ENCODE peak calls at places on chromosomes 5 and 9, in four cellular contexts. X is prostate gland, U is GM23338, E is HCT116. C is an unnamed sample.

GRCh38 chr5:113090336-113091106 is 113.9 kb downstream of the DCP2 start:
- DNase-seq in U (peak; percentile 18), E (no peak), X (peak; percentile 42), C (no peak)

GRCh38 chr5:170629566-170630175 is 125.9 kb downstream of the KCNIP1 start:
- DNase-seq in U (no peak), E (no peak), X (no peak), C (no peak)

GRCh38 chr9:75892168-75892901 is 1.9 kb downstream of the PCSK5 start:
- DNase-seq in E (no peak), U (peak; percentile 68), X (peak; percentile 14), C (no peak)

GRCh38 chr9:134809296-134809695 is 71.3 kb upstream of the FCN2 start:
- DNase-seq in U (no peak), X (no peak), E (no peak), C (no peak)

GRCh38 chr5:107215581-107215980 is 455.2 kb downstream of the EFNA5 start:
- DNase-seq in X (no peak), U (no peak), E (no peak), C (no peak)

GRCh38 chr9:119868694-119869093 is 499.5 kb upstream of the BRINP1 start:
- DNase-seq in U (no peak), X (peak; percentile 94), E (no peak), C (no peak)

GRCh38 chr9:108512426-108513173 is 343.2 kb downstream of the ACTL7B start:
- DNase-seq in X (no peak), E (no peak), U (peak; percentile 52), C (no peak)

GRCh38 chr5:169695919-169696490 is 58.9 kb downstream of the DOCK2 start:
- DNase-seq in E (peak; percentile 22), X (no peak), U (no peak), C (no peak)

GRCh38 chr9:136377351-136378170 is 4.1 kb upstream of the CARD9 start:
- DNase-seq in X (no peak), E (no peak), U (no peak), C (no peak)

GRCh38 chr5:134153657-134154056 is 23.1 kb downstream of the SKP1 start:
- DNase-seq in X (no peak), E (no peak), U (no peak), C (no peak)

GRCh38 chr5:53127107-53127506 is 17.6 kb upstream of the MOCS2 start:
- DNase-seq in U (no peak), E (no peak), X (no peak), C (no peak)

GRCh38 chr5:607541-608285 is 4.4 kb upstream of the CEP72 start:
- DNase-seq in U (no peak), E (no peak), X (no peak), C (no peak)

GRCh38 chr9:96858670-96859069 is 4.4 kb upstream of the ZNF782 start:
- DNase-seq in E (no peak), U (no peak), X (no peak), C (no peak)

GRCh38 chr5:111453747-111454146 is 58.6 kb downstream of the STARD4 start:
- DNase-seq in X (no peak), E (no peak), U (no peak), C (no peak)

DNA sequence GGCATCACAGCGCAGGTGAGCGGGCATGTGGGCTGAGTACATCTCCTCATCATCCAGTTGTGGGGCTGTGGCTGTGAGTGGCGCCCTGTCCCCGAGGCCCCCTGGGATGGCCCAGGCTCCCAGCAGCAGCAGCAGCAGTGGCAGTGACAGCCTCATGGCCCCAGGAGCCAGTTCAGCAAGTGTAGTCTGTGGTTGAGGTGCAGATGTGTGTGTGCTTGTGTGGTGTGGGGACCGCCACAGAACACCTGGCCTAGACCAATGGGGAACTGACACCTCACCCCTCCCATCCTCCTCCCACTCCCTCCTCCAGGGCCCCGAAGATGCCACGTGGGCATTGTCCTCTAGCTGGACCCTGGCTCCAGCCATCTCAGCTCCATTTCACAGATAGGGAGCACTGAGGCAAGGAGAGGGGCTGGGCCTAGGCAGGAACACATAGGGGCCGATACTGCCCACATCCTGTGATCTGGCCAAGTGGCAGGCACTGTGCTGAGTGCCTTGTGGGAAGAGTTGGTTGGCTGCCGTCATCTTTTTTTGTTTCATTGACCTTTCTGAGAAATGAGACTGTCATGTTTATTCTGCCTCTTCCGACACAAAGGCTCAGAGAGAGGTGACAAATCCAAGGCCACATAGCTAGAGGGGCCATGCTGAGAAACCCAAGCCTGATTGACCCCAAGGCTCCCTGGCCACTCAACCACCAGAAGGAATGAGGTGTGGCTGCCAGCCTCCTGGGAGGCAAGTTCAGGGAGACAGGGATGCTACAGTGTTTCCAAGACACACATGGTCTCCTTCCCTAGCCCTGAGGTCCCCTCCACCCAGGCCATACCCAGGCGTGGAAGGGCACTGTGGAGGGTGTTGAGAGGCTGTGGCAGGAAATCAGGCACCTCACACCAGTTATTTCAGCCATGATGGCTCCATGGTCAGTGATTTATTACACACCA is at the start of gene MZB1:
- DNase-seq in E (no peak), X (no peak), U (no peak), C (no peak)
- H3K4me3 ChIP-seq in E (no peak within 1 kb of the TSS), X (peak within 1 kb of the TSS; percentile 13), U (no peak within 1 kb of the TSS), C (no peak within 1 kb of the TSS)

DNA sequence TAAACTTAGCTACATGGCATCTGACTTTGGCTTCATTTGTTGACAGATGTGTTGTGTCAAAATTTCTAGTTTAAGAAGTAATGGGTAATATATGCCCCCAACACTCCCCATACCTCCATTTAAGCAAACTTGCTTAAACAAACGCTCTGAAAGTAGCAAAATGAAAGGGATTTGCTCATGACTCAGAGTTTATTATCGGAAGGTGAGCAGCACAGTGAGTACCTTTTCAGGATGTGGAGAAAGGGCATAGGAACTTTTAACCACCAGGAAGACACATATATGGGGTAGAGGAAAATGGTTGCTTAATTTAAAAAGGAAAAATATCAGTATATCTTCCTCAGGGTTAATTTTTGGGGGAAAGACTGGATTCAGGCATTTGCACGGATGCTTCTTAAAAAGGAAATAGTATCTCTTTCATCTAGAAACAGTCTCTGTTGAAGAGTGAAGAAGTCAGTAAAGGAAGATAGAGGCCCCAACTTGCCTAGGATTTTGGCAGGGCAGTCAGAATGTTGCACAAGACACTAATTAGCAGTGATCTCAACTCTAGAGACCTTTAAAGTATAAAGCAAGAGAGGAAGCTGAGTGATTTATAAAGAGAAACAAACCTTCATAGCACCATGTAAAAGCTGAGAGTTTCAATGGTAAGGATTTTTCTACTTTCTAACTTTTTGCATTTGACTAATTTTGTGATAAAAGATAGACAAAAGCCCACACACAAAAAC is 155.1 kb downstream of the TRIO start:
- DNase-seq in U (no peak), X (no peak), E (no peak), C (no peak)
- TF ChIP-seq POLR2AphosphoS5 in U (no peak), X (no peak), E (no peak), C (no peak)

GRCh38 chr5:149904293-149904886 is 40.2 kb downstream of the PDE6A start:
- DNase-seq in X (no peak), E (no peak), U (no peak), C (no peak)
- H3K27ac ChIP-seq in X (no peak overlapping the region), E (no peak overlapping the region), U (no peak overlapping the region), C (no peak overlapping the region)

DNA sequence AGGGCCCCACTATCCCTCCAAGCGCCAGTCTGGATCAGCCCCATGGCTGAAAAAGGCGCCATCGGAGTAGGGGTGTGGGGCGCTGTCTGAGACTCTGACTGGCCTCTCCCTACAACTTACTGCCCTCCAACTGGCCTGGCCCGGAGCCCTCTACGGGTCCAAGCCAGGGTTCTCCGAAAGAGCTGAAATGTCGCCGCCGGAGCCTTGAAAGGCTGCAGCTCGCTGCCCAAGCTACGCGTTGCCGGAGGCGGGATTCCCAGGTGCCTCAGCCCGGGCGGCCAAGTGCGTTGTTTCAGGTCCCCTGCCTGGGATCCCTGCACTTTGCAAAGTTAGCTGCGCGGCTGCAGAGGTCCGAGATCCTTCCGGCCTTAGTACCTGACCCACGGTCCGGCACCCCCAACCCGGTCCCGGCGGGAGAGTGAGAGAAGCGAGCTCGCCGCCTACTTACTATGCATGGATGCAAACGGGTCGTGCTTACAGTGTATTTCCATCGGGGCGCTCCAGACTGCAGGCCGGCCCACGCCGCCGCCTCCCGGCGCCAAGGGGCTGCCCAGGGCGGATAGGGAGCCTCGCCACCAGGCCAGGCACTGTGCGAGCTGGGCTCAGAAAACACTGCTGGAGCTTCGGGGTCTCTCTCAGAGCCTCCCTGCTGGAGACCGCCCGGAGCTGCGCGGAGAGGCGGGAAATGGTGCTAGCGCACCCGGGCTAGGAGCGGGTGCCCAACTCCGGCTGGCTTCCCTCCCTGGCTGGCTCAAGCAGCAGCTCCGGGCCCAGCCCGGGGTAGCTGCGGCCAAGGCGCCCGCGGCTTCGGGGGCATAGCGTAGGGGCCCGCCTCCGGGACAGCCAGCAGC is 7.8 kb downstream of the PAX5 start:
- DNase-seq in E (no peak), U (peak; percentile 70), X (no peak), C (no peak)
- H3K4me3 ChIP-seq in E (no peak overlapping the region), U (peak overlapping the region; percentile 68), X (no peak overlapping the region), C (peak overlapping the region; percentile 73)

DNA sequence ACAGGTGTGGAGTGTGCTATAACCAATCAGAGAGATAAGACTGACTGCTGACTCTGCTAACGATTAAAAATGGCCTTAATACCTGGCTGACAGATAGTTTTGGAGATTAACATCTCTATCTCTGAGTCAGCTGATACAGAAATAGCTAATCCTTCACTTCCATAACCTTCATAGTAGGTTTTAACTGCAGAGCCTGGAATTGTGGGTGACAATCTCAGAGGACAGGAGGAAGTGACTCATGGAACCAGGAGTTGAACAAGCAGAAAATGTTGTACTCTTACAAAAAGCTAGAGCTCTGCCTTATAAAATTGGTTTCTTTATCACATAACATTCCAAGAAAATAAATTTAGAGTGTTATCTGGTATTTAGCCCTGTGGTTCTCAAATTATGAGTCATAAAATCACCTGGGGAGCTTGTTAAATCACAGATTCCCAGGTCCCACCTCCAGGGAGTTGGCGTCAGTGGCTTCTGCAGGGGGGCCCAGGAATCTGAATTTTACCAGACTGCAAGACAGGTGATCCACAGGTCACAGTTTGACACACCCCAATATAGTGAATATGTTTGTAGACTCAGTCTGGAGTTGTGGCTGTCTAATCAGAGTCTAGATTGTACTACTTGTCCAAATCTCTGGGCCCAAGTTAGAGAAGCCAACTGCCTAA is 44.4 kb upstream of the AFAP1L1 start:
- DNase-seq in U (no peak), X (no peak), E (peak; percentile 57), C (no peak)
- TF ChIP-seq POLR2AphosphoS5 in U (no peak), X (no peak), E (peak; percentile 50), C (no peak)

GRCh38 chr9:131178895-131179294 is 53.5 kb downstream of the NUP214 start:
- DNase-seq in U (no peak), X (no peak), E (no peak), C (no peak)
- H3K27ac ChIP-seq in U (no peak overlapping the region), X (no peak overlapping the region), E (no peak overlapping the region), C (no peak overlapping the region)

DNA sequence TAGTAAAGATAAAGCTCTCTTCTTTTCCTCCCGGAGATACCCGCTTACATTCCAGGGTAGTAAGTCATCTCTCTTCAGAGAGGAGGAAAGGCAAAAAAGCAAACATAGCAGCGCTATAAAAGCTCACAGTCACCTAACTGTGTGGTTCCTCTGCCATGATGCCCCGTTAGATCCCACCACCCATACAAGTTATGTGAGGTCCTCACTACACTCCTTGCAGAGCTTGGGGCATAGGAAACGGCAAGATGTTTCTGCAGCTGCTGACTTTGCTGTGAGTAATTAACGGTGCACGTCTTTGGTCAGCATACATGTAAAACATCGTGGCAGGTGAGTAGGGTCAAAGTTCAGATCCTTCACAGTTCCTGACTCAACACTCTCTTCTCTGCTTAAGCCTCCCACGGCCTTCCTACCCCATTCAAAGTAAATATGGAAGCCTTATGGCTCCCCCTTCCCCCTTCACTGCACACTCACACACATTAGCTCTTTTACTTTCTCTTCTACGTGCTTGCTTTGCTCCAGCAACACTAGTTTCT is 218.9 kb downstream of the DIRAS2 start:
- DNase-seq in U (no peak), E (no peak), X (no peak), C (no peak)
- H3K4me3 ChIP-seq in U (no peak overlapping the region), E (no peak overlapping the region), X (no peak overlapping the region), C (no peak overlapping the region)

GRCh38 chr5:78547171-78547570 is 101.4 kb downstream of the LHFPL2 start:
- DNase-seq in E (no peak), X (no peak), U (no peak), C (no peak)
- TF ChIP-seq POLR2AphosphoS5 in E (no peak), X (no peak), U (no peak), C (no peak)